ENCODE peak calls at places on chromosomes 7 and 10, in seven cellular contexts. A, Z, E, O, H, W and G are unnamed samples.

GRCh38 chr7:74479961-74480829 is 26.5 kb downstream of the GTF2IRD1 start:
- DNase-seq in Z (peak), O (peak), W (peak), E (no peak), A (peak), H (peak), G (peak)

GRCh38 chr10:88386878-88387773 is 196.0 kb downstream of the RNLS start:
- DNase-seq in Z (no peak), W (no peak), A (peak), O (no peak), E (peak), H (peak), G (peak)

GRCh38 chr10:132223156-132223590 is 36.4 kb downstream of the DPYSL4 start:
- DNase-seq in E (peak), W (peak), O (peak), H (peak), A (peak), Z (peak), G (peak)

GRCh38 chr10:69553328-69553727 is 19.9 kb downstream of the NEUROG3 start:
- DNase-seq in O (no peak), A (no peak), E (no peak), Z (no peak), H (no peak), W (no peak), G (no peak)

GRCh38 chr10:24277771-24278518 is 69.0 kb downstream of the KIAA1217 start:
- DNase-seq in E (no peak), W (no peak), A (no peak), H (no peak), Z (no peak), O (no peak), G (no peak)

GRCh38 chr10:102596506-102596971 is 47.7 kb upstream of the TRIM8 start:
- DNase-seq in Z (no peak), E (peak), O (no peak), H (peak), A (peak), W (no peak), G (no peak)

GRCh38 chr7:117863618-117864017 is 9.6 kb downstream of the CTTNBP2 start:
- DNase-seq in H (no peak), O (no peak), W (no peak), Z (no peak), E (no peak), A (no peak), G (no peak)

GRCh38 chr10:35765996-35766395 is 123.9 kb upstream of the FZD8 start:
- DNase-seq in H (no peak), A (no peak), O (no peak), W (no peak), Z (no peak), E (no peak), G (no peak)

GRCh38 chr7:40826419-40827216 is 691.8 kb downstream of the SUGCT start:
- DNase-seq in A (no peak), H (no peak), W (no peak), E (no peak), Z (no peak), O (no peak), G (no peak)

GRCh38 chr10:68424454-68425014 is 17.5 kb upstream of the RUFY2 start:
- DNase-seq in O (no peak), E (no peak), Z (no peak), H (no peak), A (no peak), W (no peak), G (no peak)

GRCh38 chr10:47183726-47184084 is 116.3 kb upstream of the GDF10 start:
- DNase-seq in H (no peak), O (no peak), Z (no peak), A (no peak), E (no peak), W (no peak), G (no peak)

GRCh38 chr10:70324341-70324861 is 40.6 kb upstream of the NPFFR1 start:
- DNase-seq in O (no peak), E (no peak), H (no peak), A (no peak), W (no peak), Z (no peak), G (no peak)

GRCh38 chr10:128898916-128899195 is 568.2 kb upstream of the MGMT start:
- DNase-seq in O (no peak), W (no peak), Z (no peak), A (no peak), H (no peak), E (no peak), G (no peak)

GRCh38 chr7:98107313-98107691 is 640 bp downstream of the LMTK2 start:
- DNase-seq in H (no peak), O (no peak), A (no peak), E (no peak), W (no peak), Z (no peak), G (no peak)

DNA sequence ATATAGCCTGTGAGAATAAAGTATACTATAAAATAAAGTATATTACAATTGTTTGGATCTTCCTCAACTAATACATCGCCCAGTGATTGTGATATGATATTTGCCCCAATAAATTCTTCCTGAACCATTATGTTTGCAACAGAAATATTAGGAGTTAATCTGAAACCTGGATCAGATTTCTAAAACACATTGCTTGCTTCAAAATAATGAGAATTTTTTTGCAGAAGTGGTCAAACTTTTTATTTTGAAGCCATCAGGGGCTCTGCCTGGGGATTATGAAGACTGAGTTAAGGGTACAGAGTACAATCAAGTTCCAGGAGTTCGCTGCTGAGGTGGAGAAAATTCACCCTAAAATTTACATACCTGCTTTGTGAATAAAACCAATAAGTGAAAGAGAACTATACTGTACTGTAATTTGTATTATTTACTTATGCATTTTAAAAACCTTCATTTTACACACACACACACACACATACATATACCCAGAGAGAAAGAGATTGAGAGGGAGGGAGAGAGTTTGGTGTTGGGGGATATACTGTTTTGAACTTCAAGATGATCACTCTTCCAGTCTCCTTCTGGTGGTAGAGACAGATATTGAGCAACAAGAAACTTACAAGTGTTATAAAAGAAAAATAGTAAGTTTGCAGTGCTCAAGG is 91.9 kb downstream of the CPED1 start:
- DNase-seq in O (no peak), H (no peak), Z (no peak), E (no peak), W (no peak), A (no peak), G (no peak)
- H3K27ac ChIP-seq in O (no peak), H (no peak), Z (no peak), E (no peak), W (no peak), A (no peak), G (no peak)

GRCh38 chr7:6252310-6252709 is 20.1 kb downstream of the CYTH3 start:
- DNase-seq in W (no peak), H (no peak), O (no peak), Z (no peak), E (no peak), A (no peak), G (no peak)
- H3K27ac ChIP-seq in W (no peak), H (peak), O (no peak), Z (no peak), E (no peak), A (no peak), G (no peak)

GRCh38 chr10:113950268-113950667 is 93.4 kb upstream of the ADRB1 start:
- DNase-seq in A (no peak), Z (no peak), O (no peak), E (no peak), W (no peak), H (no peak), G (no peak)

GRCh38 chr10:113941140-113941539 is 86.7 kb downstream of the NHLRC2 start:
- DNase-seq in H (no peak), W (no peak), A (no peak), O (no peak), E (no peak), Z (no peak), G (peak)

GRCh38 chr10:113945075-113945686 is 90.7 kb downstream of the NHLRC2 start:
- DNase-seq in E (no peak), H (no peak), W (no peak), Z (no peak), A (peak), O (no peak), G (peak)

GRCh38 chr10:113947138-113948011 is 92.9 kb downstream of the NHLRC2 start:
- DNase-seq in A (peak), Z (no peak), O (no peak), E (no peak), H (no peak), W (no peak), G (no peak)

GRCh38 chr10:113945687-113946085 is 91.2 kb downstream of the NHLRC2 start:
- DNase-seq in H (no peak), W (no peak), O (no peak), A (no peak), E (no peak), Z (no peak), G (no peak)
- H3K27ac ChIP-seq in H (no peak), W (no peak), O (no peak), A (peak), E (peak), Z (no peak), G (no peak)

GRCh38 chr10:119666709-119667004 is 15.5 kb downstream of the BAG3 start:
- DNase-seq in W (no peak), Z (no peak), A (no peak), O (no peak), H (no peak), E (no peak), G (no peak)
- H3K27ac ChIP-seq in W (no peak), Z (no peak), A (no peak), O (no peak), H (no peak), E (peak), G (peak)

GRCh38 chr10:131177431-131178327 is 133.8 kb downstream of the TCERG1L start:
- DNase-seq in E (no peak), Z (no peak), H (no peak), O (peak), W (peak), A (no peak), G (no peak)

GRCh38 chr10:131180086-131180485 is 131.4 kb downstream of the TCERG1L start:
- DNase-seq in E (no peak), Z (no peak), A (no peak), W (no peak), O (no peak), H (no peak), G (no peak)

GRCh38 chr10:131178956-131179355 is 132.6 kb downstream of the TCERG1L start:
- DNase-seq in O (peak), Z (no peak), W (no peak), E (no peak), H (no peak), A (peak), G (no peak)

GRCh38 chr10:131178521-131178920 is 133.0 kb downstream of the TCERG1L start:
- DNase-seq in E (no peak), W (no peak), O (peak), A (no peak), H (no peak), Z (no peak), G (no peak)

DNA sequence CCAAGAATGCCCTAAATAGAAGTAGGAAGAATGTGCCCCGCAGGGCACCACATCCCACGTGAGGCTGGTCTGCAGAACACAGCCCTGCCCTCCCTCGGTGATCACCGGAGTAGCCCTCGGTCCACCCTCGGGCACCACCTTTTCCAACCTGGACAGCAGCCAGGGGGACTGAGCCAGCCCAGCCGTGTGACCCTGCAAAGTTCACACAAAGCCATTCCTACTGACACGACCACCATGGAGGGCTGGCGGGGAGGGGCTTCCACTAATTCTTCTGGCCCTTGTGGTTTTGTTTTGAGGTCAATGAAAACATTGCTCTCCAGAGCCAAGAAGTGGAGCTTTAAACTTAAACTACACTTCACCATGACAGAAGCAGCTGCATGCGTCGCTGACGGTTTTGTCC is 132.1 kb downstream of the TCERG1L start:
- DNase-seq in H (no peak), E (no peak), A (peak), Z (no peak), O (peak), W (peak), G (no peak)
- H3K27ac ChIP-seq in H (no peak), E (no peak), A (no peak), Z (no peak), O (no peak), W (no peak), G (no peak)

GRCh38 chr7:43211276-43211675 is 98.8 kb downstream of the HECW1 start:
- DNase-seq in A (no peak), Z (no peak), O (no peak), W (no peak), E (peak), H (no peak), G (no peak)
- H3K27ac ChIP-seq in A (no peak), Z (no peak), O (no peak), W (no peak), E (no peak), H (no peak), G (no peak)

GRCh38 chr10:33381391-33381790 is 46.9 kb upstream of the NRP1 start:
- DNase-seq in H (no peak), Z (no peak), O (no peak), W (no peak), E (no peak), A (no peak), G (no peak)

GRCh38 chr10:33377658-33378025 is 43.2 kb upstream of the NRP1 start:
- DNase-seq in H (no peak), A (no peak), Z (no peak), E (no peak), O (no peak), W (no peak), G (no peak)

GRCh38 chr10:33376476-33376875 is 42.0 kb upstream of the NRP1 start:
- DNase-seq in O (no peak), W (no peak), Z (no peak), A (no peak), H (no peak), E (no peak), G (no peak)

GRCh38 chr10:33373263-33373662 is 38.8 kb upstream of the NRP1 start:
- DNase-seq in A (no peak), O (no peak), Z (no peak), H (no peak), W (no peak), E (no peak), G (no peak)

GRCh38 chr10:33376976-33377657 is 42.6 kb upstream of the NRP1 start:
- DNase-seq in Z (no peak), E (no peak), A (no peak), O (no peak), W (no peak), H (no peak), G (no peak)
- H3K27ac ChIP-seq in Z (no peak), E (peak), A (no peak), O (no peak), W (no peak), H (no peak), G (no peak)

GRCh38 chr7:7738622-7739021 is 20.2 kb upstream of the RPA3 start:
- DNase-seq in Z (no peak), A (no peak), W (no peak), O (no peak), E (no peak), H (no peak), G (no peak)

GRCh38 chr7:7738177-7738576 is 19.8 kb upstream of the RPA3 start:
- DNase-seq in E (no peak), A (no peak), W (no peak), O (no peak), H (no peak), Z (no peak), G (no peak)

GRCh38 chr7:7737674-7738073 is 19.3 kb upstream of the RPA3 start:
- DNase-seq in Z (no peak), O (no peak), W (no peak), H (no peak), E (no peak), A (no peak), G (no peak)

GRCh38 chr7:7739204-7739603 is 20.8 kb upstream of the RPA3 start:
- DNase-seq in Z (no peak), W (no peak), H (no peak), E (no peak), O (no peak), A (no peak), G (no peak)

DNA sequence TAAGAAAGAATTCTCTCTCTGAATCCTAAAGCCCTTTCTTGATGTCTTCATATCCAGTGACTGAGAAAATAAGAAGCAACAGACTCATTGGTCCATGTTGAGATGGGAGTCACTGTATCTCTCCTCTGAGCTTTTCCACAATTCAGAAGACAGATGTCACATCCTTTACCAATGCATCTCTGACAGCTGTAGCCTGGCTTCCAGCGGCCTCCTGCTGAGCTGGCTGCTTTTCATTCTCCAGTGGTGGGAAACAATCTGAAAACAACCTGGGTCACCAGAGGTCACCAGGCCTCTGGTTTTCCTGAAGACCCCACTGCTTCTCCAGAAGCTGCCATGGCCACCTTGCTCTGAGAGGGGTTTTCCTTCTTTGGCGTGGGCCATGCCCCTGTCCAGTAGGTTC is 18.3 kb upstream of the RPA3 start:
- DNase-seq in H (no peak), Z (no peak), E (no peak), A (no peak), W (no peak), O (no peak), G (no peak)
- H3K27ac ChIP-seq in H (no peak), Z (no peak), E (no peak), A (no peak), W (no peak), O (no peak), G (no peak)